ENCODE peak calls at places on chromosomes 5 and 9, in eight cellular contexts. U is sigmoid colon, S is prostate gland, N is Peyer's patch, Y is brain microvascular endothelial cell, J is fibroblast of mammary gland, K is mucosa of descending colon, W is cardiac muscle cell. V is an unnamed sample.

GRCh38 chr9:81374881-81375280 is 314.5 kb downstream of the TLE1 start:
- DNase-seq in N (no peak), S (no peak), W (peak; percentile 57), J (no peak), K (no peak), Y (no peak), U (no peak), V (no peak)

GRCh38 chr9:129405089-129405830 is 215.6 kb downstream of the C9orf50 start:
- DNase-seq in S (no peak), N (no peak), W (peak; percentile 82), J (no peak), Y (peak; percentile 40), U (no peak), K (no peak), V (no peak)

GRCh38 chr5:92309336-92309991 is 926.3 kb upstream of the ARRDC3 start:
- DNase-seq in N (no peak), W (peak; percentile 64), J (peak; percentile 67), S (no peak), Y (peak; percentile 4), K (no peak), U (no peak), V (peak; percentile 2)

GRCh38 chr5:160805376-160805775 is 46.6 kb downstream of the ATP10B start:
- DNase-seq in S (no peak), N (no peak), U (no peak), W (no peak), K (no peak), Y (no peak), J (no peak), V (no peak)

GRCh38 chr9:13661014-13661413 is 381.5 kb upstream of the MPDZ start:
- DNase-seq in W (no peak), J (no peak), K (no peak), U (no peak), S (no peak), N (no peak), Y (no peak), V (peak; percentile 2)

GRCh38 chr9:83537331-83538171 is 650 bp downstream of the FRMD3 start:
- DNase-seq in N (no peak), S (no peak), Y (no peak), W (peak; percentile 27), K (peak; percentile 9), J (no peak), U (no peak), V (no peak)

GRCh38 chr5:65489119-65489518 is 7.4 kb upstream of the ADAMTS6 start:
- DNase-seq in Y (no peak), J (no peak), N (no peak), W (no peak), U (no peak), K (no peak), S (no peak), V (no peak)

GRCh38 chr5:128538249-128539037 is 398 bp upstream of the FBN2 start:
- DNase-seq in Y (peak; percentile 78), J (peak; percentile 82), S (peak; percentile 10), N (peak; percentile 23), W (peak; percentile 94), K (peak; percentile 34), U (peak; percentile 73), V (no peak)

GRCh38 chr5:9099681-9100080 is 446.2 kb downstream of the SEMA5A start:
- DNase-seq in K (no peak), Y (no peak), S (no peak), U (no peak), J (no peak), N (no peak), W (no peak), V (no peak)

GRCh38 chr5:33781286-33781685 is 110.5 kb downstream of the ADAMTS12 start:
- DNase-seq in K (no peak), W (peak; percentile 55), N (no peak), J (peak; percentile 95), Y (peak; percentile 95), U (peak; percentile 64), S (no peak), V (no peak)

GRCh38 chr5:132024789-132025402 is 13.4 kb upstream of the ACSL6 start:
- DNase-seq in W (no peak), N (no peak), J (peak; percentile 6), Y (no peak), U (no peak), K (no peak), S (no peak), V (no peak)

GRCh38 chr5:155222393-155222792 is 208.8 kb downstream of the KIF4B start:
- DNase-seq in N (no peak), K (no peak), S (no peak), U (no peak), Y (no peak), J (no peak), W (no peak), V (no peak)

GRCh38 chr9:98691890-98692289 is 16.8 kb downstream of the GABBR2 start:
- DNase-seq in N (no peak), Y (no peak), J (no peak), S (no peak), W (no peak), U (no peak), K (no peak), V (no peak)

GRCh38 chr5:113480243-113480642 is 8.0 kb downstream of the MCC start:
- DNase-seq in Y (no peak), K (no peak), J (peak; percentile 3), N (no peak), U (no peak), W (peak; percentile 38), S (no peak), V (no peak)

GRCh38 chr5:157473383-157474370 is 13.7 kb downstream of the NIPAL4 start:
- DNase-seq in U (peak; percentile 53), K (no peak), J (no peak), S (no peak), W (no peak), N (no peak), Y (peak; percentile 78), V (no peak)

GRCh38 chr5:80784451-80784850 is 129.7 kb upstream of the DHFR start:
- DNase-seq in S (no peak), W (no peak), K (no peak), J (no peak), Y (no peak), U (no peak), N (no peak), V (no peak)

GRCh38 chr9:81825831-81826540 is 102.2 kb upstream of the SPATA31D4 start:
- DNase-seq in Y (no peak), W (no peak), J (no peak), K (no peak), U (no peak), N (no peak), S (no peak), V (no peak)

GRCh38 chr9:69071059-69071458 is 35.5 kb downstream of the FXN start:
- DNase-seq in S (no peak), N (no peak), W (peak; percentile 54), J (no peak), Y (no peak), U (no peak), K (no peak), V (peak; percentile 41)

GRCh38 chr5:56717253-56717987 is 97.9 kb upstream of the MAP3K1 start:
- DNase-seq in S (peak; percentile 20), K (no peak), J (no peak), Y (no peak), N (no peak), W (no peak), U (no peak), V (no peak)

DNA sequence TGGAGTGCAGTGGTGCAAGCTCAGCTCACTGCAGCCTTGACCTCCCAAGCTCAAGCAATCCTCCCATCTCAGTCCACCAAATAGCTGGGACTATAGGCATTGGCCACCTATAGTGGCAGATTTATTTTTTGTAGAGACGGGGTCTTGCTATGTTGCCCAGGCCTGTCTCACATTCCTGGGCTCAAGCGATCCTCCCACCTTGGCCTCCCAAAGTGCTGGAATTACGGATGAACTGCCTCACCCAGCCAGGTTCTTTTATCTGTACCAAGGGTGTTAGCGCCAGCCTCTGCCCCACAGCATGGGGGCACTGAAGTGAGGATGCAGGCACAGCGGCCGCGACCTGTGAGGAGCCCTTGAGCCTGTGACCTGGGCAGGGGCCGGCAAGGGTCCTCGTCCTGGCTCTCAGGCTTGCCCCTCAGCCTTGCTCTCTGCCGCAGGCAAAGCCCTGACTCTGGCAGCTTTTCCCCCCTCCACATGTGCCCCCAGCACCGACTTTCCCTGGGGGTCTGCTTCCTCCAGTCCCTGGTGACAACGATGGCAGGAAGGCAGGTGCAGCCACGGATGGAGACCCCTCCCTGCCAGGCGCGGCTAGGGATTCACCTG is 19.3 kb upstream of the QSOX2 start:
- DNase-seq in N (no peak), Y (no peak), U (no peak), J (no peak), K (no peak), S (no peak), W (no peak), V (no peak)
- H3K4me3 ChIP-seq in N (no peak overlapping the region), Y (no peak overlapping the region), U (no peak overlapping the region), J (no peak overlapping the region), K (no peak overlapping the region), S (no peak overlapping the region), W (no peak overlapping the region), V (no peak overlapping the region)

DNA sequence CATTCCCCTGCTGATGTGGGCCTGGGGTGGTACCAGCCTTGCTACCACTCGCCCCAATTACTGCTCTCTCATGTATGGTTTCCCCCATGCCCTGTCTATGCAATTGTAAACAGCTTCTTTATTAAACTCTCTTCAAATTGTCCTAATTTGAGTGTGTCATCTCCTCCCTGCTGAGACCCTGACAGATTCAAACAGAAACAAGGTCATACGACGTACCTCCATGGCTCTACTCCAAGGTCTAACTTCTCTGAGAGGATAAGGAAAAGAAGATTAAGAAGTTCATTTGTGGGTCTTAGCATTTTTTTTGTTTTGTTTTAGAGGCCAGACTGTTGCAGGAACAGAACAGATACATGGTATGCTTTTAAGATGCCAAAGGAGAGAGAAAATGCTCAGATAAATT is 38.0 kb downstream of the ABITRAM start:
- DNase-seq in U (no peak), W (no peak), J (no peak), K (no peak), N (no peak), S (no peak), Y (no peak), V (no peak)
- H3K4me3 ChIP-seq in U (no peak overlapping the region), W (no peak overlapping the region), J (no peak overlapping the region), K (no peak overlapping the region), N (no peak overlapping the region), S (no peak overlapping the region), Y (no peak overlapping the region), V (no peak overlapping the region)

GRCh38 chr5:173327084-173327947 is 898 bp downstream of the STC2 start:
- DNase-seq in N (no peak), J (peak; percentile 28), S (no peak), U (no peak), W (peak; percentile 76), K (no peak), Y (peak; percentile 54), V (no peak)
- H3K4me3 ChIP-seq in N (no peak overlapping the region), J (peak overlapping the region; percentile 58), S (peak overlapping the region; percentile 37), U (peak overlapping the region; percentile 15), W (peak overlapping the region; percentile 73), K (no peak overlapping the region), Y (peak overlapping the region; percentile 83), V (no peak overlapping the region)

DNA sequence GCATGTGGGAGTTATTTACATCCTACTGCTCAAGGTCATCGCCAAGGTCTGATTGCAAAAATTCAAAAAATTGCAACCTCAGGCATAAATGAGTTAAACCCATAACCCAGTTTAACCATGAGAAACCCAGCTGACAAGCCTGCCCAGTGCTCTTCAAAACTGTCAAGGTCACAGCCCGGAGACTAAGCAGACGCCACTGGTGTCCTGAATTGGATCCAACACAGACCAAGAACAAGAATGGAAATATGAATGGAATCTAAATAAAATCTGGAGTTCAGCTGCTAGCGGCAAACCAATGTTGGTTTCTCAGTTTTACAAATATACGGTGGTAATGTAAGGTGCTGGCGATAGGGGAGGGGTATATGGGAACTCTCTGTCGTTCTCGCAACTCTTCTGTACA is 201.5 kb upstream of the MVB12B start:
- DNase-seq in S (no peak), N (no peak), Y (no peak), J (no peak), U (no peak), K (no peak), W (peak; percentile 15), V (no peak)
- H3K4me3 ChIP-seq in S (no peak overlapping the region), N (no peak overlapping the region), Y (no peak overlapping the region), J (no peak overlapping the region), U (no peak overlapping the region), K (no peak overlapping the region), W (no peak overlapping the region), V (no peak overlapping the region)

V was measured in small intestine.